ENCODE peak calls at places on chromosomes 1 and 21, in nine cellular contexts. One of them, this sample, is unnamed. For H3K4me1, the result is how much of the 10 kb centered on the place peaks cover.

GRCh38 chr1:158098256-158098655 is 82.4 kb upstream of the CD1D start:
- DNase-seq in esophagus squamous epithelium: no peak
- DNase-seq in breast epithelium: no peak
- DNase-seq in mesendoderm: no peak
- DNase-seq in thoracic aorta: no peak
- DNase-seq in lower lobe of right lung: no peak
- DNase-seq in upper lobe of right lung: peak
- DNase-seq in cardiac muscle cell: no peak
- DNase-seq in mucosa of descending colon: no peak
- DNase-seq in this sample: no peak

GRCh38 chr21:35324372-35325220 is 275.5 kb upstream of the RUNX1 start:
- DNase-seq in esophagus squamous epithelium: no peak
- DNase-seq in breast epithelium: no peak
- DNase-seq in mesendoderm: peak
- DNase-seq in thoracic aorta: no peak
- DNase-seq in lower lobe of right lung: no peak
- DNase-seq in upper lobe of right lung: no peak
- DNase-seq in cardiac muscle cell: peak
- DNase-seq in mucosa of descending colon: no peak
- DNase-seq in this sample: no peak

GRCh38 chr1:212037900-212038299 is 2.4 kb downstream of the DTL start:
- DNase-seq in esophagus squamous epithelium: no peak
- DNase-seq in breast epithelium: no peak
- DNase-seq in mesendoderm: no peak
- DNase-seq in thoracic aorta: no peak
- DNase-seq in lower lobe of right lung: no peak
- DNase-seq in upper lobe of right lung: no peak
- DNase-seq in cardiac muscle cell: no peak
- DNase-seq in mucosa of descending colon: no peak
- DNase-seq in this sample: no peak

GRCh38 chr1:24871306-24871901 is 58.7 kb downstream of the RUNX3 start:
- DNase-seq in esophagus squamous epithelium: no peak
- DNase-seq in breast epithelium: no peak
- DNase-seq in mesendoderm: no peak
- DNase-seq in thoracic aorta: no peak
- DNase-seq in lower lobe of right lung: no peak
- DNase-seq in upper lobe of right lung: no peak
- DNase-seq in cardiac muscle cell: no peak
- DNase-seq in mucosa of descending colon: no peak
- DNase-seq in this sample: no peak

GRCh38 chr1:244964112-244964971 is 100.0 kb upstream of the HNRNPU start:
- DNase-seq in esophagus squamous epithelium: no peak
- DNase-seq in breast epithelium: no peak
- DNase-seq in mesendoderm: peak
- DNase-seq in thoracic aorta: no peak
- DNase-seq in lower lobe of right lung: no peak
- DNase-seq in upper lobe of right lung: no peak
- DNase-seq in cardiac muscle cell: peak
- DNase-seq in mucosa of descending colon: peak
- DNase-seq in this sample: peak

GRCh38 chr1:1437904-1438376 is 2.5 kb downstream of the VWA1 start:
- DNase-seq in esophagus squamous epithelium: no peak
- DNase-seq in breast epithelium: no peak
- DNase-seq in mesendoderm: no peak
- DNase-seq in thoracic aorta: no peak
- DNase-seq in lower lobe of right lung: peak
- DNase-seq in upper lobe of right lung: peak
- DNase-seq in cardiac muscle cell: no peak
- DNase-seq in mucosa of descending colon: peak
- DNase-seq in this sample: peak

GRCh38 chr1:161727343-161727924 is 6.1 kb downstream of the FCRLB start:
- DNase-seq in esophagus squamous epithelium: no peak
- DNase-seq in breast epithelium: no peak
- DNase-seq in mesendoderm: no peak
- DNase-seq in thoracic aorta: no peak
- DNase-seq in lower lobe of right lung: no peak
- DNase-seq in upper lobe of right lung: no peak
- DNase-seq in cardiac muscle cell: peak
- DNase-seq in mucosa of descending colon: peak
- DNase-seq in this sample: no peak

GRCh38 chr1:214473392-214473791 is 78.0 kb downstream of the PTPN14 start:
- DNase-seq in esophagus squamous epithelium: no peak
- DNase-seq in breast epithelium: no peak
- DNase-seq in mesendoderm: peak
- DNase-seq in thoracic aorta: no peak
- DNase-seq in lower lobe of right lung: no peak
- DNase-seq in upper lobe of right lung: no peak
- DNase-seq in cardiac muscle cell: peak
- DNase-seq in mucosa of descending colon: no peak
- DNase-seq in this sample: no peak

DNA sequence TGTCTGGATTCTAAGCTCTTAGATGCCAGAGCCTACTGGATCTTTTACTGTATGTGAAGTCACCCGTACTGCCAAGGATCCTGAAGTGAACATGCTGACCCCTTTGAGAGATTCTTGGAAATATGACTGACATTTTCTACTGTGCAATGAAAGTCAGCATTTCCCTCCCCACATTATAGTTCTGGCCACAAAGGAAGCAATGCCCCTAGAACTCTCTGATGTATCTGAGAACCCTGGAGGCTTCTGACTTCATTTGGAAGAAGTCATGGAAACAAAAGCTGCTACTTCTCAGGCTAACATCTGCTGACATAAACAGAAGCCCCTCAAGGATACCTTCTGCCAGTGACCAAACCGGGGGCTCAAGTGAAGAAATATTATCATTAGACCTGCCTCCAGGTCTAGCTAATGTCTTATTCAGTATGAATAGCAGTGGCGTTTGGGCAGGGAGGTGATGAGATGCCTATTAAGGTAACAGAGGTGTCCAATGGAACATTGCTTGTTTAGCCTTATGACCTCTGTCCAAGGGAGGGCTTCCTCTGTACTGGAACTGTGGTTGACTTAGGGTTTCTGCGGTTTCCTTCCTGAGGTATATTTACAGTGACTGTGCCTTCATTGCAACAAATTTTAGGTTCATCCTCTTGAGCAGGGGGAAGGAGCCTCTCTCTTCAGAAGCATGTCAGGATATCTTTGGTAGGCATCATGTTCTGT is 161.5 kb downstream of the PBX1 start:
- DNase-seq in esophagus squamous epithelium: no peak
- DNase-seq in breast epithelium: no peak
- DNase-seq in mesendoderm: no peak
- DNase-seq in thoracic aorta: no peak
- DNase-seq in lower lobe of right lung: no peak
- DNase-seq in upper lobe of right lung: no peak
- DNase-seq in cardiac muscle cell: no peak
- DNase-seq in mucosa of descending colon: no peak
- DNase-seq in this sample: no peak
- H3K4me1 ChIP-seq in esophagus squamous epithelium: under half
- H3K4me1 ChIP-seq in breast epithelium: under half
- H3K4me1 ChIP-seq in mesendoderm: under half
- H3K4me1 ChIP-seq in thoracic aorta: under half
- H3K4me1 ChIP-seq in lower lobe of right lung: under half
- H3K4me1 ChIP-seq in upper lobe of right lung: under half
- H3K4me1 ChIP-seq in cardiac muscle cell: under half
- H3K4me1 ChIP-seq in mucosa of descending colon: under half
- H3K4me1 ChIP-seq in this sample: half or more

GRCh38 chr1:35882586-35882944 is 444 bp upstream of the AGO1 start:
- DNase-seq in esophagus squamous epithelium: no peak
- DNase-seq in breast epithelium: no peak
- DNase-seq in mesendoderm: no peak
- DNase-seq in thoracic aorta: no peak
- DNase-seq in lower lobe of right lung: no peak
- DNase-seq in upper lobe of right lung: no peak
- DNase-seq in cardiac muscle cell: no peak
- DNase-seq in mucosa of descending colon: no peak
- DNase-seq in this sample: no peak
- H3K4me3 ChIP-seq in esophagus squamous epithelium: peak
- H3K4me3 ChIP-seq in breast epithelium: peak
- H3K4me3 ChIP-seq in mesendoderm: no peak
- H3K4me3 ChIP-seq in thoracic aorta: peak
- H3K4me3 ChIP-seq in lower lobe of right lung: peak
- H3K4me3 ChIP-seq in upper lobe of right lung: peak
- H3K4me3 ChIP-seq in cardiac muscle cell: no peak
- H3K4me3 ChIP-seq in mucosa of descending colon: no peak
- H3K4me3 ChIP-seq in this sample: no peak

GRCh38 chr1:172704003-172704402 is 45.1 kb downstream of the FASLG start:
- DNase-seq in esophagus squamous epithelium: no peak
- DNase-seq in breast epithelium: no peak
- DNase-seq in mesendoderm: no peak
- DNase-seq in thoracic aorta: no peak
- DNase-seq in lower lobe of right lung: no peak
- DNase-seq in upper lobe of right lung: no peak
- DNase-seq in cardiac muscle cell: no peak
- DNase-seq in mucosa of descending colon: no peak
- DNase-seq in this sample: no peak

GRCh38 chr1:172699111-172699510 is 40.2 kb downstream of the FASLG start:
- DNase-seq in esophagus squamous epithelium: no peak
- DNase-seq in breast epithelium: no peak
- DNase-seq in mesendoderm: no peak
- DNase-seq in thoracic aorta: no peak
- DNase-seq in lower lobe of right lung: no peak
- DNase-seq in upper lobe of right lung: no peak
- DNase-seq in cardiac muscle cell: peak
- DNase-seq in mucosa of descending colon: peak
- DNase-seq in this sample: no peak

GRCh38 chr1:172698224-172698623 is 39.3 kb downstream of the FASLG start:
- DNase-seq in esophagus squamous epithelium: no peak
- DNase-seq in breast epithelium: no peak
- DNase-seq in mesendoderm: no peak
- DNase-seq in thoracic aorta: no peak
- DNase-seq in lower lobe of right lung: no peak
- DNase-seq in upper lobe of right lung: no peak
- DNase-seq in cardiac muscle cell: no peak
- DNase-seq in mucosa of descending colon: no peak
- DNase-seq in this sample: no peak

GRCh38 chr1:172697463-172698100 is 38.7 kb downstream of the FASLG start:
- DNase-seq in esophagus squamous epithelium: no peak
- DNase-seq in breast epithelium: no peak
- DNase-seq in mesendoderm: no peak
- DNase-seq in thoracic aorta: no peak
- DNase-seq in lower lobe of right lung: no peak
- DNase-seq in upper lobe of right lung: no peak
- DNase-seq in cardiac muscle cell: no peak
- DNase-seq in mucosa of descending colon: no peak
- DNase-seq in this sample: no peak

DNA sequence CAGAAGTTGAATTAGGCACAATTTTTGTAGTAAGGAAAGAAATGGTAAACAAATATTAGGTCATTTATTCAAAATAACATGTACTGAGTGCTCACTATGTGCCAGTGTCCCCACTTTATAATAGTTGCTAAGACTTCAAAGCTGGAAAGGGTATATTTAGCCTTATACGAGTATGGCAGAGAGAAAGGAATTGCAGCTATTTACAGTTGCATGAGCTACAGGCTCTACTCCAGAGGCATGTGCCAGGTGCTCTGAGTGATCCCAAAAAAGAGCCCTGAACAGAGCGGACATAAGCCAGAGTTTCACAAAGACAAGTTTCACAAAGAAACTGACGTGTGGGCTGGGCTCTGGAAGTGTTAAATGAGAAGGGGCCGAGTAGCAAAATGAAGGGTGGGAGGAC is 40.8 kb downstream of the FASLG start:
- DNase-seq in esophagus squamous epithelium: no peak
- DNase-seq in breast epithelium: no peak
- DNase-seq in mesendoderm: no peak
- DNase-seq in thoracic aorta: no peak
- DNase-seq in lower lobe of right lung: no peak
- DNase-seq in upper lobe of right lung: no peak
- DNase-seq in cardiac muscle cell: no peak
- DNase-seq in mucosa of descending colon: no peak
- DNase-seq in this sample: no peak
- H3K4me1 ChIP-seq in esophagus squamous epithelium: under half
- H3K4me1 ChIP-seq in breast epithelium: under half
- H3K4me1 ChIP-seq in mesendoderm: under half
- H3K4me1 ChIP-seq in thoracic aorta: under half
- H3K4me1 ChIP-seq in lower lobe of right lung: under half
- H3K4me1 ChIP-seq in upper lobe of right lung: under half
- H3K4me1 ChIP-seq in cardiac muscle cell: under half
- H3K4me1 ChIP-seq in mucosa of descending colon: under half
- H3K4me1 ChIP-seq in this sample: under half

GRCh38 chr1:164311376-164311775 is 247.6 kb upstream of the PBX1 start:
- DNase-seq in esophagus squamous epithelium: no peak
- DNase-seq in breast epithelium: no peak
- DNase-seq in mesendoderm: no peak
- DNase-seq in thoracic aorta: no peak
- DNase-seq in lower lobe of right lung: no peak
- DNase-seq in upper lobe of right lung: no peak
- DNase-seq in cardiac muscle cell: peak
- DNase-seq in mucosa of descending colon: no peak
- DNase-seq in this sample: no peak
- H3K4me3 ChIP-seq in esophagus squamous epithelium: no peak
- H3K4me3 ChIP-seq in breast epithelium: no peak
- H3K4me3 ChIP-seq in mesendoderm: no peak
- H3K4me3 ChIP-seq in thoracic aorta: no peak
- H3K4me3 ChIP-seq in lower lobe of right lung: no peak
- H3K4me3 ChIP-seq in upper lobe of right lung: no peak
- H3K4me3 ChIP-seq in cardiac muscle cell: no peak
- H3K4me3 ChIP-seq in mucosa of descending colon: no peak
- H3K4me3 ChIP-seq in this sample: no peak

GRCh38 chr1:64979358-64979757 is 13.0 kb upstream of the JAK1 start:
- DNase-seq in esophagus squamous epithelium: no peak
- DNase-seq in breast epithelium: no peak
- DNase-seq in mesendoderm: no peak
- DNase-seq in thoracic aorta: no peak
- DNase-seq in lower lobe of right lung: no peak
- DNase-seq in upper lobe of right lung: no peak
- DNase-seq in cardiac muscle cell: no peak
- DNase-seq in mucosa of descending colon: no peak
- DNase-seq in this sample: no peak
- H3K4me1 ChIP-seq in esophagus squamous epithelium: under half
- H3K4me1 ChIP-seq in breast epithelium: under half
- H3K4me1 ChIP-seq in mesendoderm: under half
- H3K4me1 ChIP-seq in thoracic aorta: under half
- H3K4me1 ChIP-seq in lower lobe of right lung: under half
- H3K4me1 ChIP-seq in upper lobe of right lung: under half
- H3K4me1 ChIP-seq in cardiac muscle cell: under half
- H3K4me1 ChIP-seq in mucosa of descending colon: under half
- H3K4me1 ChIP-seq in this sample: under half